ENCODE peak calls at places on chromosomes 12 and 14, in six cellular contexts. E is spleen, K is lung, L is stomach, D is IMR-90, P is GM23338. O is an unnamed sample.

GRCh38 chr12:47068539-47068938 is 10.9 kb upstream of the PCED1B start:
- DNase-seq in E (no peak), K (no peak), L (no peak), D (no peak), P (peak), O (no peak)

GRCh38 chr12:52946797-52947547 is 1.9 kb upstream of the KRT18 start:
- DNase-seq in E (no peak), K (no peak), L (peak), D (no peak), P (no peak), O (no peak)

GRCh38 chr12:42725839-42726238 is 136.3 kb upstream of the PRICKLE1 start:
- DNase-seq in E (no peak), K (no peak), L (no peak), D (peak), P (no peak), O (no peak)

GRCh38 chr14:64684091-64684490 is 20.1 kb upstream of the PLEKHG3 start:
- DNase-seq in E (no peak), K (no peak), L (no peak), D (peak), P (no peak), O (no peak)

GRCh38 chr12:55726911-55727310 is 1.9 kb downstream of the CD63 start:
- DNase-seq in E (no peak), K (no peak), L (no peak), D (no peak), P (no peak), O (no peak)

GRCh38 chr12:94169495-94169894 is 21.1 kb downstream of the PLXNC1 start:
- DNase-seq in E (no peak), K (no peak), L (no peak), D (no peak), P (peak), O (no peak)

GRCh38 chr12:51449569-51450246 is 25.1 kb downstream of the SLC4A8 start:
- DNase-seq in E (no peak), K (no peak), L (no peak), D (peak), P (no peak), O (no peak)

GRCh38 chr12:93254911-93255310 is 122.8 kb upstream of the NUDT4 start:
- DNase-seq in E (no peak), K (no peak), L (no peak), D (no peak), P (no peak), O (no peak)

GRCh38 chr12:84508325-84508861 is 404.2 kb downstream of the SLC6A15 start:
- DNase-seq in E (no peak), K (no peak), L (no peak), D (peak), P (peak), O (no peak)

GRCh38 chr12:45655186-45655585 is 74.3 kb upstream of the ARID2 start:
- DNase-seq in E (no peak), K (no peak), L (no peak), D (peak), P (peak), O (no peak)

GRCh38 chr12:132476038-132476414 is 13.9 kb upstream of the FBRSL1 start:
- DNase-seq in E (no peak), K (no peak), L (no peak), D (no peak), P (no peak), O (no peak)

GRCh38 chr12:130880411-130880885 is 8.6 kb downstream of the RAN start:
- DNase-seq in E (no peak), K (no peak), L (no peak), D (no peak), P (no peak), O (no peak)

GRCh38 chr12:79155703-79156102 is 291.1 kb downstream of the SYT1 start:
- DNase-seq in E (no peak), K (no peak), L (no peak), D (peak), P (no peak), O (no peak)

GRCh38 chr14:80356413-80356812 is 145.1 kb upstream of the DIO2 start:
- DNase-seq in E (no peak), K (no peak), L (no peak), D (peak), P (peak), O (no peak)

GRCh38 chr12:25034676-25035075 is 85.8 kb upstream of the BCAT1 start:
- DNase-seq in E (no peak), K (no peak), L (no peak), D (no peak), P (no peak), O (no peak)

GRCh38 chr14:33911046-33911445 is 39.8 kb downstream of the EGLN3 start:
- DNase-seq in E (no peak), K (no peak), L (no peak), D (no peak), P (no peak), O (no peak)

GRCh38 chr14:100846309-100846859 is 20.5 kb downstream of the MEG3 start:
- DNase-seq in E (no peak), K (no peak), L (no peak), D (no peak), P (no peak), O (no peak)

GRCh38 chr12:105945935-105946334 is 192.8 kb downstream of the NUAK1 start:
- DNase-seq in E (no peak), K (no peak), L (no peak), D (no peak), P (no peak), O (no peak)

GRCh38 chr14:24310666-24311604 is at the start of gene LTB4R:
- DNase-seq in E (peak), K (peak), L (peak), D (peak), P (peak), O (no peak)

GRCh38 chr14:102125546-102125945 is 14.2 kb upstream of the WDR20 start:
- DNase-seq in E (no peak), K (no peak), L (no peak), D (no peak), P (peak), O (no peak)

GRCh38 chr12:27711312-27711682 is 665 bp downstream of the MRPS35 start:
- DNase-seq in E (no peak), K (no peak), L (no peak), D (no peak), P (peak), O (no peak)

GRCh38 chr12:69101505-69101904 is 137.9 kb upstream of the CPSF6 start:
- DNase-seq in E (no peak), K (peak), L (no peak), D (no peak), P (no peak), O (no peak)

GRCh38 chr12:49923035-49923644 is 19.4 kb upstream of the FAIM2 start:
- DNase-seq in E (peak), K (no peak), L (no peak), D (no peak), P (no peak), O (peak)

GRCh38 chr12:128052341-128052740 is 214.6 kb upstream of the TMEM132C start:
- DNase-seq in E (no peak), K (no peak), L (no peak), D (no peak), P (no peak), O (no peak)

GRCh38 chr12:6769681-6770080 is 2.6 kb upstream of the LAG3 start:
- DNase-seq in E (no peak), K (no peak), L (no peak), D (no peak), P (no peak), O (no peak)
- H3K4me3 ChIP-seq in E (no peak), K (no peak), L (no peak), D (no peak), P (no peak), O (no peak)

GRCh38 chr12:123807002-123807401 is 44.9 kb downstream of the DNAH10 start:
- DNase-seq in E (no peak), K (no peak), L (no peak), D (no peak), P (no peak), O (no peak)
- H3K4me3 ChIP-seq in E (no peak), K (no peak), L (no peak), D (no peak), P (no peak), O (no peak)

GRCh38 chr12:120223458-120224303 is 22.8 kb upstream of the RPLP0 start:
- DNase-seq in E (no peak), K (no peak), L (no peak), D (peak), P (no peak), O (no peak)

GRCh38 chr12:120227233-120228040 is 26.5 kb upstream of the RPLP0 start:
- DNase-seq in E (no peak), K (no peak), L (no peak), D (no peak), P (no peak), O (no peak)

GRCh38 chr12:120225852-120226640 is 25.1 kb upstream of the RPLP0 start:
- DNase-seq in E (peak), K (peak), L (peak), D (no peak), P (peak), O (no peak)

GRCh38 chr12:120224304-120225199 is 23.6 kb upstream of the RPLP0 start:
- DNase-seq in E (peak), K (peak), L (peak), D (no peak), P (no peak), O (no peak)

DNA sequence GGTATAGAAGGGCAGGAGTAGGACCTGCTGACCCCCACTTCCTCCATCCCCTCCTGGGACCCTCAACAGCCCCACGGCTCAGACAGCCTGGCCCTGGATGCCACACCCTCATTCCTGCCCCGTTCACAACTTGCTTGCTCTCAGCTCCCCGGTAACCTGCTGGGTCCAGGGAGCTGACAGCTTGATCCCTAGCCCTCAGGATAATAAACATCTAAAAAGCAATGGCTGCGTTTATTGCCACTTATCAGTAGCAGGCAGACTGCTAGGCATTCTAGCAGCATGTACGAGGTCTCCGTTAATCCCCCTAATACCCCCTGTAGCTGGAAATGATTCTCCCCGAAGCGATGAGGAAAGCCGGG is 24.3 kb upstream of the RPLP0 start:
- DNase-seq in E (no peak), K (no peak), L (no peak), D (no peak), P (no peak), O (no peak)
- H3K4me3 ChIP-seq in E (peak), K (peak), L (peak), D (no peak), P (no peak), O (no peak)

GRCh38 chr12:113091506-113091905 is 35.0 kb downstream of the DTX1 start:
- DNase-seq in E (no peak), K (no peak), L (no peak), D (no peak), P (no peak), O (no peak)

GRCh38 chr12:113090740-113091139 is 34.2 kb downstream of the DTX1 start:
- DNase-seq in E (peak), K (no peak), L (no peak), D (no peak), P (no peak), O (no peak)

GRCh38 chr12:113093409-113094101 is 37.0 kb downstream of the DTX1 start:
- DNase-seq in E (no peak), K (no peak), L (no peak), D (no peak), P (no peak), O (no peak)

GRCh38 chr12:113094738-113095137 is 38.2 kb downstream of the DTX1 start:
- DNase-seq in E (no peak), K (no peak), L (no peak), D (no peak), P (no peak), O (no peak)

DNA sequence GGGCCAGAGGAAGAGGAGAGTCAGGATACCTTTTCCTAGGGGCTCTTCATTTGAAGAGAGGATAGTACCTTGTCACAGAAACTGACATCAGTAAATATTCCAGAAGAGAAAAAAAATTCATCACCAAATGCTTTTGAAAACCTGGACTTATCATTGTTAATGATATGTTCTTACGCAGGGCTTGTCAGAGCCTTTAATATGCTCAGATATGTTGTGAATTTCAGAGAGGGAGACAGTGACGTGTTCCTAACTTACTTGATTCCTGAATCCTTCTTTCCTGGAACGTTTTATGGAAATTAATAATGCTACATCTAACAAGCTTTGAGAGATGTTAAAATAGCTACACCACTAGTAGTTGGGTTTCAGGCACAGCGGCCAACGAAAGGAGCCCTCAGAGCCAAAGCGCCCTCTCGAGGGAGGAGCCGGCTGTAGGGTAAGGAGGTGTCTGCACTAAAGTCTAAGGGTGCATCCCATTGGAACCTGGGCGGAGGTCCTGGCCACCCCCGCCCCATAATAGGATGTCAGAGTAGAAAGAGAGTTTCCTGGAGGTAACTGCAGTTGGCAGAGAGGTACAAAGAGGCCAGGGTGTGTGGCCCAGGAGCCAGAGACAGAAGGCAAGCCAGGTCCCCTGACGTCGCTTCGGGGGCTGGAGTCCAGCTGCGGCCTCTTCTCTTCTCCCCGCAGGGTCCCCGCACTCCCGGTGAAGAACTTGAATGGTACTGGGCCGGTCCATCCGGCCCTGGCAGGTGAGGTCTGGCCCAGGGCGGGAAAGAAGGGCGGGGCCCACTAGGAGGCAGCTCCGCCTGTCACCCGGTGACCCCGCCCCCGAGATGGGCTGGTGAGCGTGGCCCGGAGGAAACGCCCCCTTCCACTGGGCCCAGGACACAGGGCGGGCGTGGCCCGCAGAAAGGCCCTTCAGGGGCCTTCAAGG is 36.2 kb downstream of the DTX1 start:
- DNase-seq in E (peak), K (peak), L (peak), D (no peak), P (peak), O (no peak)
- H3K4me3 ChIP-seq in E (no peak), K (no peak), L (peak), D (no peak), P (peak), O (peak)

O was measured in right atrium auricular region.